ENCODE peak calls at places on chromosome 3, in nine cellular contexts. U is effector memory CD8-positive, alpha-beta T cell; H is aorta; P is right cardiac atrium; L is activated CD8-positive, alpha-beta memory T cell treated with anti-CD3 and anti-CD28 coated beads, Interleukin-2, amount 10 ng/mL, durations not matched to agents 7 days and 5 days; D is pancreas; A is foreskin keratinocyte; E is WTC11; X is activated naive CD8-positive, alpha-beta T cell treated with anti-CD3 and anti-CD28 coated beads, Interleukin-2, amount 10 ng/mL, durations not matched to agents 7 days and 5 days. V is an unnamed sample.

GRCh38 chr3:65871305-65872141 is 167.2 kb downstream of the MAGI1 start:
- ATAC-seq in P (no peak), E (peak), U (no peak), A (peak), D (peak), X (no peak), L (no peak), H (no peak), V (peak)

GRCh38 chr3:177948716-177949422 is 587.4 kb upstream of the KCNMB2 start:
- ATAC-seq in A (no peak), D (no peak), P (no peak), E (no peak), U (no peak), H (no peak), L (no peak), X (no peak), V (no peak)

GRCh38 chr3:158167737-158168469 is 58.0 kb downstream of the RSRC1 start:
- ATAC-seq in H (no peak), U (peak), D (peak), A (peak), L (peak), P (no peak), E (no peak), X (no peak), V (peak)

GRCh38 chr3:168047190-168047795 is 48.4 kb downstream of the GOLIM4 start:
- ATAC-seq in H (peak), L (peak), D (peak), A (peak), P (peak), X (peak), U (peak), E (peak), V (peak)

GRCh38 chr3:49775538-49775937 is 10.8 kb downstream of the IP6K1 start:
- ATAC-seq in E (no peak), X (no peak), A (no peak), D (no peak), U (no peak), P (no peak), L (no peak), H (no peak), V (no peak)

GRCh38 chr3:194856296-194856695 is 170.6 kb downstream of the FAM43A start:
- ATAC-seq in H (peak), X (no peak), U (no peak), L (no peak), A (no peak), E (no peak), D (no peak), P (peak), V (no peak)

GRCh38 chr3:176514297-176514696 is 683.0 kb downstream of the TBL1XR1 start:
- ATAC-seq in A (no peak), L (no peak), U (no peak), H (no peak), X (no peak), P (no peak), D (no peak), E (peak), V (peak)

GRCh38 chr3:156811092-156811862 is 14.9 kb upstream of the LEKR1 start:
- ATAC-seq in D (no peak), X (no peak), U (no peak), L (no peak), H (no peak), A (peak), P (no peak), E (no peak), V (peak)

GRCh38 chr3:189664311-189664710 is 33.1 kb downstream of the TP63 start:
- ATAC-seq in P (no peak), U (no peak), L (no peak), E (no peak), D (no peak), A (peak), H (peak), X (no peak), V (no peak)

GRCh38 chr3:185968168-185968567 is 30.4 kb upstream of the TRA2B start:
- ATAC-seq in A (no peak), D (no peak), H (no peak), P (no peak), L (no peak), X (no peak), E (no peak), U (no peak), V (no peak)

GRCh38 chr3:163707659-163708058 is 1370.6 kb downstream of the SI start:
- ATAC-seq in P (no peak), H (no peak), X (no peak), L (no peak), E (no peak), A (no peak), U (no peak), D (no peak), V (no peak)

GRCh38 chr3:159830523-159831151 is 158.0 kb upstream of the IL12A start:
- ATAC-seq in D (no peak), U (no peak), A (no peak), L (no peak), X (no peak), E (no peak), P (peak), H (no peak), V (no peak)

GRCh38 chr3:170724599-170724998 is 138.7 kb upstream of the SLC7A14 start:
- ATAC-seq in P (peak), H (peak), A (no peak), X (no peak), L (no peak), D (no peak), E (no peak), U (no peak), V (no peak)

GRCh38 chr3:46463120-46463867 is 1.4 kb downstream of the LTF start:
- ATAC-seq in U (no peak), X (no peak), H (peak), A (no peak), P (peak), E (no peak), D (peak), L (no peak), V (peak)

GRCh38 chr3:78629544-78629943 is 1138.3 kb downstream of the ROBO1 start:
- ATAC-seq in D (no peak), E (no peak), X (no peak), U (no peak), L (no peak), H (no peak), P (no peak), A (no peak), V (no peak)

GRCh38 chr3:131796558-131796957 is 238.3 kb downstream of the CPNE4 start:
- ATAC-seq in E (peak), L (no peak), D (no peak), H (no peak), A (no peak), P (no peak), U (no peak), X (no peak), V (no peak)

GRCh38 chr3:193816656-193817311 is 223.8 kb downstream of the OPA1 start:
- ATAC-seq in E (peak), U (no peak), P (peak), A (peak), D (peak), X (no peak), L (no peak), H (peak), V (peak)

GRCh38 chr3:45538641-45538986 is 55.9 kb upstream of the LIMD1 start:
- ATAC-seq in D (peak), X (no peak), L (no peak), E (no peak), U (no peak), P (peak), A (no peak), H (no peak), V (no peak)

GRCh38 chr3:140711043-140711718 is 33.3 kb downstream of the TRIM42 start:
- ATAC-seq in U (no peak), A (no peak), P (no peak), D (no peak), L (no peak), X (no peak), E (no peak), H (no peak), V (no peak)

GRCh38 chr3:177772908-177773557 is 575.8 kb upstream of the TBL1XR1 start:
- ATAC-seq in D (no peak), A (no peak), U (no peak), H (no peak), P (peak), X (no peak), E (no peak), L (no peak), V (no peak)

GRCh38 chr3:129827765-129828164 is 65.7 kb downstream of the TMCC1 start:
- ATAC-seq in L (peak), X (peak), A (no peak), H (no peak), D (no peak), E (no peak), U (peak), P (no peak), V (no peak)

GRCh38 chr3:193176690-193177089 is 64.3 kb upstream of the PLAAT1 start:
- ATAC-seq in H (no peak), L (no peak), X (no peak), E (no peak), A (no peak), P (no peak), D (no peak), U (no peak), V (no peak)

GRCh38 chr3:111311126-111311525 is 230.9 kb upstream of the CD96 start:
- ATAC-seq in P (no peak), D (peak), A (no peak), U (peak), L (peak), H (no peak), X (peak), E (no peak), V (no peak)

GRCh38 chr3:13198480-13198879 is 125.3 kb upstream of the IQSEC1 start:
- ATAC-seq in A (no peak), P (no peak), D (no peak), H (no peak), U (no peak), E (no peak), L (no peak), X (no peak), V (no peak)

GRCh38 chr3:161014997-161015749 is 90.0 kb downstream of the B3GALNT1 start:
- ATAC-seq in U (no peak), X (no peak), L (no peak), H (no peak), D (no peak), P (no peak), A (no peak), E (no peak), V (no peak)